ENCODE peak calls at places on chromosome 18, in ten cellular contexts. Z, R, M, F, W, L, P, X, N and B are unnamed samples.

GRCh38 chr18:28124239-28125029 is 52.5 kb downstream of the CDH2 start:
- DNase-seq in Z (no peak), R (no peak), M (no peak), F (no peak), W (no peak), L (no peak), P (no peak), X (no peak), N (no peak), B (no peak)

GRCh38 chr18:24368749-24369148 is 28.9 kb downstream of the OSBPL1A start:
- DNase-seq in Z (no peak), R (no peak), M (no peak), F (no peak), W (no peak), L (no peak), P (no peak), X (no peak), N (no peak), B (no peak)

GRCh38 chr18:33446604-33447003 is 6.1 kb upstream of the CCDC178 start:
- DNase-seq in Z (no peak), R (no peak), M (no peak), F (no peak), W (no peak), L (no peak), P (no peak), X (no peak), N (no peak), B (no peak)

GRCh38 chr18:7566587-7567486 is at the start of gene PTPRM:
- DNase-seq in Z (peak), R (peak), M (peak), F (peak), W (peak), L (peak), P (no peak), X (peak), N (peak), B (peak)

GRCh38 chr18:43160509-43160908 is 45.0 kb upstream of the RIT2 start:
- DNase-seq in Z (no peak), R (no peak), M (no peak), F (no peak), W (no peak), L (no peak), P (no peak), X (no peak), N (no peak), B (no peak)

GRCh38 chr18:8091042-8091441 is 518.2 kb upstream of the RAB12 start:
- DNase-seq in Z (no peak), R (no peak), M (no peak), F (no peak), W (no peak), L (no peak), P (no peak), X (no peak), N (no peak), B (no peak)

GRCh38 chr18:77111449-77112160 is 21.0 kb downstream of the MBP start:
- DNase-seq in Z (no peak), R (no peak), M (no peak), F (no peak), W (peak), L (no peak), P (no peak), X (no peak), N (no peak), B (no peak)

GRCh38 chr18:5979971-5980457 is 84.7 kb upstream of the TMEM200C start:
- DNase-seq in Z (no peak), R (no peak), M (no peak), F (no peak), W (no peak), L (no peak), P (no peak), X (no peak), N (no peak), B (no peak)

GRCh38 chr18:78980279-78980771 is 707 bp downstream of the SALL3 start:
- DNase-seq in Z (no peak), R (no peak), M (no peak), F (no peak), W (no peak), L (no peak), P (no peak), X (no peak), N (no peak), B (no peak)

GRCh38 chr18:79964330-79965118 is at the start of gene HSBP1L1:
- DNase-seq in Z (no peak), R (peak), M (peak), F (peak), W (peak), L (no peak), P (no peak), X (peak), N (peak), B (peak)

GRCh38 chr18:69528439-69528838 is 127.8 kb downstream of the DOK6 start:
- DNase-seq in Z (no peak), R (no peak), M (no peak), F (no peak), W (no peak), L (no peak), P (no peak), X (no peak), N (no peak), B (no peak)

GRCh38 chr18:65608471-65608870 is 142.3 kb upstream of the CDH7 start:
- DNase-seq in Z (no peak), R (no peak), M (no peak), F (no peak), W (no peak), L (no peak), P (no peak), X (peak), N (no peak), B (no peak)

GRCh38 chr18:3593381-3593903 is 143.5 kb downstream of the TGIF1 start:
- DNase-seq in Z (no peak), R (no peak), M (no peak), F (no peak), W (no peak), L (peak), P (no peak), X (peak), N (no peak), B (peak)

GRCh38 chr18:10559566-10560456 is 34.0 kb downstream of the NAPG start:
- DNase-seq in Z (no peak), R (peak), M (no peak), F (no peak), W (peak), L (no peak), P (no peak), X (no peak), N (no peak), B (no peak)

GRCh38 chr18:69956037-69956436 is 8.4 kb upstream of the CD226 start:
- DNase-seq in Z (no peak), R (no peak), M (no peak), F (no peak), W (no peak), L (no peak), P (no peak), X (no peak), N (no peak), B (no peak)

GRCh38 chr18:73980289-73980979 is 167.2 kb downstream of the FBXO15 start:
- DNase-seq in Z (no peak), R (no peak), M (no peak), F (peak), W (no peak), L (peak), P (peak), X (peak), N (no peak), B (no peak)

GRCh38 chr18:3266062-3266608 is 4.2 kb downstream of the MYL12B start:
- DNase-seq in Z (no peak), R (no peak), M (no peak), F (no peak), W (no peak), L (no peak), P (no peak), X (no peak), N (no peak), B (no peak)

GRCh38 chr18:49788327-49788908 is 24.9 kb downstream of the ACAA2 start:
- DNase-seq in Z (no peak), R (no peak), M (no peak), F (no peak), W (no peak), L (no peak), P (no peak), X (peak), N (no peak), B (no peak)

GRCh38 chr18:71252351-71252862 is 963.6 kb downstream of the SOCS6 start:
- DNase-seq in Z (no peak), R (no peak), M (no peak), F (no peak), W (no peak), L (no peak), P (no peak), X (no peak), N (no peak), B (no peak)

GRCh38 chr18:13810950-13811485 is 12.9 kb upstream of the MC5R start:
- DNase-seq in Z (no peak), R (no peak), M (no peak), F (no peak), W (no peak), L (no peak), P (no peak), X (no peak), N (no peak), B (no peak)

GRCh38 chr18:52546686-52547346 is 206.8 kb downstream of the DCC start:
- DNase-seq in Z (no peak), R (no peak), M (no peak), F (no peak), W (no peak), L (no peak), P (no peak), X (no peak), N (no peak), B (no peak)

GRCh38 chr18:2970762-2971659 is 41.9 kb downstream of the LPIN2 start:
- DNase-seq in Z (no peak), R (no peak), M (no peak), F (no peak), W (no peak), L (no peak), P (no peak), X (no peak), N (peak), B (no peak)

DNA sequence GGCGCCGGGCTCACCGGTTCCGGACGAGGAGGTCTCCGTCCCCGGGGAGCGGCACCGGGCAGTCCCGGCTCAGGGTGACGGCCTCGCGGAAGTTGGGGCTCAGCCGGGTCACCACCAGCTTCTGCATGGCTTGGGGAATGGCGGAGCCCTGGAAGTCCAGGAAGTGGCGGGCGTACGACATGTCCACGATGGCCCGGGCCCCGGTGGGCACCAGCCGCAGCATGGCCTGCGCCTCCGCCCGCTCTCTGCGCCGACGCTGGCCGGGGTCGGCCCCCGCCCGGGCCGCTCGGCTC is 157 bp downstream of the PTGR3 start:
- DNase-seq in Z (no peak), R (no peak), M (peak), F (no peak), W (peak), L (no peak), P (no peak), X (no peak), N (peak), B (peak)
- TF ChIP-seq POLR2A in Z (no peak), R (no peak), M (no peak), F (peak), W (no peak), L (peak), P (no peak), X (peak), N (peak), B (no peak)

DNA sequence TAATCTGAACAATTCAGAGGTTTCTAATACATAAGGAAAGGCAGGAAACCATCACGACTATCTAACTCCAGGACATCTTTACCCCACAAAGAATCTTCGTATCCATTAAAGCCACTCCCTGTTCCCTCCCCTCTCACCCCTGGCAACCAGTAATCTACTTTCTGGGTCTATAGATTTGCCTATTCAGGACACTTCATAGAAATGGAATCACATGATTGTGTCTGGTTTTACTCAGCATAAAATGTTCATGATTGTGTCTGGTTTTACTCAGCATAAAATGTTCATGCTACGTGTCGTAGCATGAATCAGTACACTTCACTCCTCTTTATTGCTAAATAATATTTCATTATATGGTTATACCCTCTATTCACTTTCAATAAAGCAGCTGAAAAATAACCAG is 11.6 kb downstream of the FECH start:
- DNase-seq in Z (no peak), R (no peak), M (no peak), F (no peak), W (no peak), L (no peak), P (no peak), X (no peak), N (no peak), B (no peak)
- H3K4me3 ChIP-seq in Z (no peak), R (no peak), M (no peak), F (no peak), W (no peak), L (no peak), P (no peak), X (no peak), N (no peak), B (no peak)

GRCh38 chr18:30658306-30658705 is 384.2 kb downstream of the DSC3 start:
- DNase-seq in Z (no peak), R (no peak), M (no peak), F (no peak), W (no peak), L (no peak), P (no peak), X (no peak), N (no peak), B (no peak)
- TF ChIP-seq EP300 in Z (no peak), R (no peak), M (no peak), F (no peak), W (no peak), L (no peak), P (no peak), X (no peak), N (no peak), B (no peak)

DNA sequence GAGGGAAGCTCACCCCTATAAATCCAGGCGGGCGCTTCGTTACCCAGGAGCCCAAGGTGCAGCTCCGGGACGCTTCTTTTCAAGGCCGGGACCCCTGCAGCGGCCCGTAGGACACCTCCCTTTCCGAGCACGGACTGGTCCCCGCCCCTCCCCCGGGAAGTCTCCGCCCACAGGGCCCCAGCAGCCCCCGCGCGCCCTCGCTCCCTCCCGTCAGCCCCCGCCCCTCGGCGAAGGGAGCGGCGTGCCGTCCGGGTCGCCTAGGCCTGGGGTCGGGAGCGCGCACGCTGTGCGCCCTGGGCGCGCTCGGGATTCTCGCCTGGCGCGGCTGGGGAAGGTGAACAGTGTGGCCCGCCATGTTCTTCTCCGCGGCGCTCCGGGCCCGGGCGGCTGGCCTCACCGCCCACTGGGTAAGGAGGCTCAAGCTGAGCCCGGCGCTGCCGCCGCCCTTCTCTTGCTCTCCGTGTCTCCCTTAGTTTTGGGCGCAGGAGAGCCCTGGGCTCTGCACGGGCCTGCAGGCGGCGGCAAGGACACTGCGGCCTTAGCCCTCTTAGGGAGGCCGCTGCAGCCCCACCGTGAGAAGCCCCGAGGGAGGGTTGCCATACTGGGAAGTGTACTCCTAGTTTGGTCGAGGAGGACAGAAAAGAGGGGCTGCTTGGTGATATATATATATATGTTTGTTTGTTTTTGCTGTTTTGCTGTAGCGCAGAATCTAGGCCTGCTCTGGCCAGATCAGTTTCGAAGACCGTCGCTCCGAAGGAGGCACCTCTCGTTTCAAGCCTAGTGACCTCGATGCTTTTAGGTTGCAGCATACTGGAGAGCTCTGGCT is at the start of gene NDUFV2:
- DNase-seq in Z (peak), R (peak), M (peak), F (peak), W (peak), L (peak), P (peak), X (peak), N (peak), B (peak)
- TF ChIP-seq POLR2A in Z (peak), R (peak), M (peak), F (peak), W (peak), L (peak), P (no peak), X (peak), N (peak), B (peak)

DNA sequence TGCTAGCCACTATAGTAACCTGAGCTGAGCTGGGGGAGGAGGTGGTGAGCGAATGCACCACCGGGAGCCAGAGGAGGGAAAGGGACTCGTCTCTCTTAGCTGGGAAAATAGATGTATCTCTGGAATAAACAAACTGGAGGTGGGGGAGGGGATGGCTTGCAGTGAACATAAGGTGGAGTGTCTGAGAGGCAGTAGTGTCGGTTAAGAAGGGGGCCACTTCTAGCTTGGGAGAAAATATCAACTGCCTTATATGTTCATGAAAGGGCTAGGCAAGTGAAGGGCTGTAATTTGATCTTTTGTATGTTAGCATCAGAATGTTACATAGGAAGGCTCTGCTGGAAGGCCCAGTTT is 2.2 kb downstream of the SETBP1 start:
- DNase-seq in Z (no peak), R (peak), M (peak), F (no peak), W (peak), L (no peak), P (no peak), X (no peak), N (no peak), B (no peak)
- H3K4me3 ChIP-seq in Z (no peak), R (peak), M (peak), F (no peak), W (peak), L (no peak), P (peak), X (no peak), N (no peak), B (peak)

GRCh38 chr18:12046046-12046750 is 47.4 kb upstream of the ANKRD62 start:
- DNase-seq in Z (no peak), R (no peak), M (no peak), F (peak), W (no peak), L (no peak), P (no peak), X (no peak), N (no peak), B (no peak)

GRCh38 chr18:12048010-12048826 is 45.4 kb upstream of the ANKRD62 start:
- DNase-seq in Z (no peak), R (no peak), M (no peak), F (no peak), W (no peak), L (no peak), P (no peak), X (no peak), N (no peak), B (no peak)

GRCh38 chr18:12048827-12049175 is 44.8 kb upstream of the ANKRD62 start:
- DNase-seq in Z (no peak), R (no peak), M (no peak), F (no peak), W (no peak), L (no peak), P (no peak), X (no peak), N (no peak), B (no peak)

GRCh38 chr18:12044591-12044990 is 49.1 kb upstream of the ANKRD62 start:
- DNase-seq in Z (no peak), R (no peak), M (no peak), F (no peak), W (no peak), L (no peak), P (no peak), X (no peak), N (no peak), B (no peak)

DNA sequence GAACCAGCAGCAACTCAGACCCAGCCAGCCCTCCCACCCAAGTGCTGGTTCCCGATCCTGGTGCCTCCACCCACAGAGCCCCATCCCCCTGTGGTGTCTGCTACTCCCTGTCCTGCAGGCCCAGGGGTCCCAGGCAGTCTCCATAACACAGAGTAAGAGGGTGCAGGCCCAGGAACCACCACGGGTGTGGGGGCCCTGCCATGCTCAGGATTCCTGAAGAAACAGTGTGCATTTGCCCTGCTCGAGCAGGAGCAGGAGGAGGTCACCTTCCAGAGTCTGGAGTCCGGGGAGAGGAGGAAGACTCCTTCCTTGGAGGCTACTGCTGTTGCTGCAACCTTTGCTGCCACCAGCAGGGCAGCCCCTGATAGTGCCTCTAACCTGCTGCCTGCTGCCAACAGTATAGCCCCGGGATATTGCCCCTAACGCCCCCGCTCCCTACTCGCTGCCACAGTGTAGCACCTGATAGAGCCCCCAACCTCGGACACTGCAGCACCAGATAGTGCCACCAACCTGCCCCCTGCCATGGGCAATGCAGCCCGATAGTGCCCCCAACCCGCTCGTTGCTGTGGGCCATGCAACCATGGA is 46.8 kb upstream of the ANKRD62 start:
- DNase-seq in Z (no peak), R (no peak), M (no peak), F (no peak), W (no peak), L (no peak), P (no peak), X (no peak), N (no peak), B (no peak)
- TF ChIP-seq EP300 in Z (no peak), R (no peak), M (no peak), F (no peak), W (no peak), L (no peak), P (no peak), X (no peak), N (no peak), B (no peak)

DNA sequence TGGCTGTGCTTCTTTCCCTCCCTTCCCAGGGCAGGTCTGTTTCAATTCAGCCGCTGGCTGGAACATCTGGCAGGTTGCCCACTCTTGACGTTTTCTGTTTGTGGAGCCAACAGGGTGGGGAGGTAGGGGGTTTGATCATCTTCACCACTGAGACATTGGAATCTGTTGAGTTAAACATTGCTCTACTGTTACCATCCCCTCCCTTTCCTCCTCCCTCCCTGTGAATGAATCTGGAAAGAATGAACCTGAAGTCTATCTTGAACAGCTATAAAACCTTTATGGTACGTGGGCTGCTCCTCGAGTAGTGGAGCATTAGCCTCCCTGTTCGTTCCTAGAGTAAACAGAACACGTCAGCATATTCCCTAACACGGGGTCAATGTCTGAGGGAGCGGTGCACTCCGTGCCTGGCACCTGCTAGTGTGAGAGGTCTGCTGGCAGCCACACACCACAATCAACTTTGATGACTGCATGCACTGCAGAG is 249.9 kb upstream of the RBBP8 start:
- DNase-seq in Z (no peak), R (peak), M (peak), F (peak), W (peak), L (no peak), P (no peak), X (peak), N (peak), B (no peak)
- TF ChIP-seq POLR2A in Z (no peak), R (no peak), M (no peak), F (no peak), W (no peak), L (no peak), P (no peak), X (no peak), N (no peak), B (no peak)